ENCODE peak calls at places on chromosomes 12 and 14, in ten cellular contexts. T is foreskin keratinocyte; U is omental fat pad; A is DMS 273 treated with DMSO at 0.1 percent for 48 hours; Q is activated naive CD4-positive, alpha-beta T cell treated with anti-CD3 and anti-CD28 coated beads for 36 hours; Z is PC-3; K is AG09309; E is fibroblast of lung; P is T-cell; G is AG20443. M is an unnamed sample.

GRCh38 chr12:26373606-26374495 is 178.5 kb downstream of the SSPN start:
- DNase-seq in T (peak), U (no peak), A (no peak), Q (no peak), Z (peak), K (no peak), E (no peak), P (no peak), G (peak), M (no peak)

GRCh38 chr12:109744026-109744425 is 30.4 kb downstream of the FAM222A start:
- DNase-seq in T (no peak), U (no peak), A (no peak), Q (no peak), Z (no peak), K (no peak), E (no peak), P (no peak), G (no peak), M (no peak)

GRCh38 chr12:96077081-96077480 is 41.7 kb upstream of the LTA4H start:
- DNase-seq in T (no peak), U (no peak), A (no peak), Q (no peak), Z (no peak), K (no peak), E (no peak), P (no peak), G (no peak), M (no peak)

GRCh38 chr14:44657688-44658388 is 150.8 kb upstream of the FSCB start:
- DNase-seq in T (peak), U (no peak), A (no peak), Q (no peak), Z (peak), K (peak), E (peak), P (no peak), G (no peak), M (no peak)

GRCh38 chr12:2168808-2169207 is 116.0 kb downstream of the CACNA1C start:
- DNase-seq in T (peak), U (no peak), A (no peak), Q (no peak), Z (peak), K (no peak), E (no peak), P (no peak), G (no peak), M (no peak)

GRCh38 chr12:112841891-112842290 is 50.3 kb downstream of the RPH3A start:
- DNase-seq in T (peak), U (no peak), A (no peak), Q (no peak), Z (peak), K (no peak), E (no peak), P (no peak), G (no peak), M (no peak)

GRCh38 chr12:111692575-111693210 is 6.8 kb downstream of the ACAD10 start:
- DNase-seq in T (no peak), U (no peak), A (no peak), Q (no peak), Z (peak), K (no peak), E (no peak), P (no peak), G (peak), M (no peak)

GRCh38 chr14:95364481-95365209 is 44.9 kb upstream of the CLMN start:
- DNase-seq in T (no peak), U (no peak), A (no peak), Q (no peak), Z (no peak), K (no peak), E (no peak), P (no peak), G (no peak), M (no peak)

GRCh38 chr12:23099104-23099503 is 474.1 kb downstream of the ETNK1 start:
- DNase-seq in T (no peak), U (no peak), A (no peak), Q (no peak), Z (no peak), K (no peak), E (no peak), P (no peak), G (no peak), M (no peak)

GRCh38 chr14:72892879-72893635 is 844 bp downstream of the DPF3 start:
- DNase-seq in T (peak), U (no peak), A (peak), Q (peak), Z (peak), K (no peak), E (no peak), P (peak), G (peak), M (peak)

GRCh38 chr12:100666588-100666987 is 93.1 kb downstream of the GAS2L3 start:
- DNase-seq in T (no peak), U (no peak), A (no peak), Q (no peak), Z (no peak), K (no peak), E (no peak), P (no peak), G (no peak), M (no peak)

GRCh38 chr12:106301611-106302321 is 767 bp upstream of the TCP11L2 start:
- DNase-seq in T (peak), U (no peak), A (peak), Q (peak), Z (peak), K (no peak), E (peak), P (peak), G (peak), M (peak)

GRCh38 chr12:6735448-6736191 is 11.8 kb downstream of the COPS7A start:
- DNase-seq in T (peak), U (peak), A (peak), Q (peak), Z (peak), K (no peak), E (peak), P (peak), G (peak), M (peak)

GRCh38 chr12:27463826-27464554 is 17.5 kb downstream of the SMCO2 start:
- DNase-seq in T (no peak), U (no peak), A (no peak), Q (peak), Z (no peak), K (peak), E (peak), P (no peak), G (peak), M (no peak)

GRCh38 chr12:6703631-6704030 is 3.0 kb upstream of the PIANP start:
- DNase-seq in T (no peak), U (no peak), A (no peak), Q (peak), Z (no peak), K (no peak), E (no peak), P (no peak), G (no peak), M (no peak)

GRCh38 chr12:30719060-30719459 is 23.4 kb upstream of the IPO8 start:
- DNase-seq in T (peak), U (no peak), A (no peak), Q (no peak), Z (peak), K (peak), E (peak), P (no peak), G (peak), M (no peak)

GRCh38 chr12:12909995-12910391 is 18.6 kb downstream of the GPRC5A start:
- DNase-seq in T (no peak), U (no peak), A (no peak), Q (no peak), Z (no peak), K (no peak), E (peak), P (no peak), G (no peak), M (no peak)

GRCh38 chr12:76080017-76080728 is 4.3 kb downstream of the NAP1L1 start:
- DNase-seq in T (no peak), U (no peak), A (no peak), Q (no peak), Z (no peak), K (no peak), E (peak), P (no peak), G (no peak), M (no peak)

GRCh38 chr12:3247077-3247476 is 169.9 kb downstream of the TSPAN9 start:
- DNase-seq in T (no peak), U (no peak), A (no peak), Q (no peak), Z (no peak), K (no peak), E (no peak), P (no peak), G (no peak), M (no peak)

GRCh38 chr12:12072064-12072760 is 1.5 kb downstream of the BCL2L14 start:
- DNase-seq in T (no peak), U (no peak), A (no peak), Q (peak), Z (no peak), K (no peak), E (no peak), P (peak), G (no peak), M (peak)

GRCh38 chr12:484096-484495 is 24.4 kb downstream of the B4GALNT3 start:
- DNase-seq in T (no peak), U (no peak), A (no peak), Q (no peak), Z (no peak), K (no peak), E (no peak), P (no peak), G (no peak), M (no peak)

GRCh38 chr12:40697566-40698257 is 5.5 kb downstream of the CNTN1 start:
- DNase-seq in T (peak), U (no peak), A (peak), Q (no peak), Z (peak), K (no peak), E (no peak), P (no peak), G (no peak), M (no peak)

GRCh38 chr12:45946435-45946834 is 43.9 kb downstream of the SCAF11 start:
- DNase-seq in T (no peak), U (no peak), A (no peak), Q (no peak), Z (no peak), K (no peak), E (no peak), P (no peak), G (no peak), M (no peak)

GRCh38 chr14:21069388-21070082 is 569 bp upstream of the ARHGEF40 start:
- DNase-seq in T (no peak), U (no peak), A (no peak), Q (no peak), Z (no peak), K (no peak), E (peak), P (no peak), G (peak), M (no peak)

GRCh38 chr12:75766263-75767160 is 255.1 kb upstream of the KRR1 start:
- DNase-seq in T (peak), U (no peak), A (no peak), Q (no peak), Z (peak), K (no peak), E (peak), P (no peak), G (peak), M (no peak)

GRCh38 chr14:56666716-56667115 is 87.1 kb downstream of the TMEM260 start:
- DNase-seq in T (peak), U (no peak), A (no peak), Q (no peak), Z (peak), K (no peak), E (peak), P (no peak), G (no peak), M (no peak)

GRCh38 chr14:68297871-68298468 is 478.4 kb downstream of the RAD51B start:
- DNase-seq in T (no peak), U (no peak), A (no peak), Q (no peak), Z (peak), K (no peak), E (peak), P (no peak), G (peak), M (no peak)

GRCh38 chr12:122856999-122857671 is 21.9 kb downstream of the HIP1R start:
- DNase-seq in T (no peak), U (no peak), A (no peak), Q (no peak), Z (peak), K (no peak), E (peak), P (no peak), G (no peak), M (no peak)

GRCh38 chr12:11812558-11813421 is 163.3 kb downstream of the ETV6 start:
- DNase-seq in T (no peak), U (no peak), A (no peak), Q (peak), Z (no peak), K (no peak), E (no peak), P (peak), G (peak), M (no peak)

GRCh38 chr14:52678591-52678990 is 16.8 kb downstream of the ERO1A start:
- DNase-seq in T (no peak), U (no peak), A (no peak), Q (no peak), Z (peak), K (no peak), E (no peak), P (no peak), G (no peak), M (no peak)

GRCh38 chr14:53055003-53055402 is 98.1 kb downstream of the DDHD1 start:
- DNase-seq in T (peak), U (no peak), A (no peak), Q (no peak), Z (peak), K (no peak), E (peak), P (no peak), G (peak), M (no peak)

GRCh38 chr14:39668449-39668848 is 236.2 kb upstream of the FBXO33 start:
- DNase-seq in T (peak), U (no peak), A (no peak), Q (no peak), Z (no peak), K (no peak), E (no peak), P (no peak), G (no peak), M (no peak)

M was measured in activated CD4-positive, alpha-beta T cell treated with anti-CD3 and anti-CD28 coated beads for 4 hours.